ENCODE peak calls at places on chromosomes 16 and 17, in four cellular contexts. One of them, this sample, is unnamed.

GRCh38 chr16:31471241-31471874 is 594 bp upstream of the TGFB1I1 start:
- DNase-seq in cardiac muscle cell: peak; percentile 12
- DNase-seq in Peyer's patch: no peak
- DNase-seq in body of pancreas: no peak
- DNase-seq in this sample: no peak

GRCh38 chr16:46748775-46749705 is 896 bp upstream of the MYLK3 start:
- DNase-seq in cardiac muscle cell: no peak
- DNase-seq in Peyer's patch: no peak
- DNase-seq in body of pancreas: no peak
- DNase-seq in this sample: peak; percentile 51

GRCh38 chr17:70067104-70067503 is 7.9 kb upstream of the KCNJ16 start:
- DNase-seq in cardiac muscle cell: no peak
- DNase-seq in Peyer's patch: no peak
- DNase-seq in body of pancreas: no peak
- DNase-seq in this sample: no peak

GRCh38 chr16:47132310-47132709 is 11.4 kb downstream of the NETO2 start:
- DNase-seq in cardiac muscle cell: peak; percentile 32
- DNase-seq in Peyer's patch: no peak
- DNase-seq in body of pancreas: no peak
- DNase-seq in this sample: no peak

GRCh38 chr17:63881935-63882601 is at the start of gene GH2:
- DNase-seq in cardiac muscle cell: peak; percentile 62
- DNase-seq in Peyer's patch: no peak
- DNase-seq in body of pancreas: peak; percentile 62
- DNase-seq in this sample: peak; percentile 63

GRCh38 chr16:10828851-10829331 is 10.3 kb upstream of the TVP23A start:
- DNase-seq in cardiac muscle cell: peak; percentile 97
- DNase-seq in Peyer's patch: peak; percentile 81
- DNase-seq in body of pancreas: peak; percentile 96
- DNase-seq in this sample: peak; percentile 42

GRCh38 chr17:51801626-51802025 is 356.9 kb downstream of the CA10 start:
- DNase-seq in cardiac muscle cell: no peak
- DNase-seq in Peyer's patch: no peak
- DNase-seq in body of pancreas: no peak
- DNase-seq in this sample: no peak

GRCh38 chr17:45923511-45924268 is 29.3 kb downstream of the MAPT start:
- DNase-seq in cardiac muscle cell: peak; percentile 86
- DNase-seq in Peyer's patch: no peak
- DNase-seq in body of pancreas: no peak
- DNase-seq in this sample: no peak

GRCh38 chr16:14042706-14043105 is 28.4 kb upstream of the MRTFB start:
- DNase-seq in cardiac muscle cell: peak; percentile 12
- DNase-seq in Peyer's patch: no peak
- DNase-seq in body of pancreas: no peak
- DNase-seq in this sample: no peak

GRCh38 chr17:78976907-78977680 is 2.6 kb downstream of the LGALS3BP start:
- DNase-seq in cardiac muscle cell: no peak
- DNase-seq in Peyer's patch: no peak
- DNase-seq in body of pancreas: no peak
- DNase-seq in this sample: no peak

GRCh38 chr17:17269926-17270773 is 10.9 kb downstream of the COPS3 start:
- DNase-seq in cardiac muscle cell: no peak
- DNase-seq in Peyer's patch: no peak
- DNase-seq in body of pancreas: no peak
- DNase-seq in this sample: peak; percentile 12

GRCh38 chr16:35725949-35726348 is 2266.5 kb downstream of the TP53TG3F start:
- DNase-seq in cardiac muscle cell: no peak
- DNase-seq in Peyer's patch: no peak
- DNase-seq in body of pancreas: no peak
- DNase-seq in this sample: no peak

GRCh38 chr17:29388937-29389336 is 1.2 kb upstream of the TAOK1 start:
- DNase-seq in cardiac muscle cell: no peak
- DNase-seq in Peyer's patch: no peak
- DNase-seq in body of pancreas: no peak
- DNase-seq in this sample: no peak
- H3K4me3 ChIP-seq in cardiac muscle cell: no peak overlapping the region
- H3K4me3 ChIP-seq in Peyer's patch: no peak overlapping the region
- H3K4me3 ChIP-seq in body of pancreas: no peak overlapping the region
- H3K4me3 ChIP-seq in this sample: no peak overlapping the region

GRCh38 chr16:75109732-75110243 is 6.8 kb downstream of the LDHD start:
- DNase-seq in cardiac muscle cell: no peak
- DNase-seq in Peyer's patch: peak; percentile 81
- DNase-seq in body of pancreas: peak; percentile 34
- DNase-seq in this sample: no peak
- TF ChIP-seq CTCF in cardiac muscle cell: no peak
- TF ChIP-seq CTCF in Peyer's patch: peak; percentile 31
- TF ChIP-seq CTCF in body of pancreas: no peak
- TF ChIP-seq CTCF in this sample: no peak

GRCh38 chr16:9116141-9116540 is 24.7 kb downstream of the HAPSTR1 start:
- DNase-seq in cardiac muscle cell: no peak
- DNase-seq in Peyer's patch: no peak
- DNase-seq in body of pancreas: no peak
- DNase-seq in this sample: no peak
- H3K4me1 ChIP-seq in cardiac muscle cell: peaks cover 22% of the 10 kb centered on the region
- H3K4me1 ChIP-seq in Peyer's patch: no peaks in the 10 kb centered on the region
- H3K4me1 ChIP-seq in body of pancreas: peaks cover 40% of the 10 kb centered on the region
- H3K4me1 ChIP-seq in this sample: peaks cover 9% of the 10 kb centered on the region

DNA sequence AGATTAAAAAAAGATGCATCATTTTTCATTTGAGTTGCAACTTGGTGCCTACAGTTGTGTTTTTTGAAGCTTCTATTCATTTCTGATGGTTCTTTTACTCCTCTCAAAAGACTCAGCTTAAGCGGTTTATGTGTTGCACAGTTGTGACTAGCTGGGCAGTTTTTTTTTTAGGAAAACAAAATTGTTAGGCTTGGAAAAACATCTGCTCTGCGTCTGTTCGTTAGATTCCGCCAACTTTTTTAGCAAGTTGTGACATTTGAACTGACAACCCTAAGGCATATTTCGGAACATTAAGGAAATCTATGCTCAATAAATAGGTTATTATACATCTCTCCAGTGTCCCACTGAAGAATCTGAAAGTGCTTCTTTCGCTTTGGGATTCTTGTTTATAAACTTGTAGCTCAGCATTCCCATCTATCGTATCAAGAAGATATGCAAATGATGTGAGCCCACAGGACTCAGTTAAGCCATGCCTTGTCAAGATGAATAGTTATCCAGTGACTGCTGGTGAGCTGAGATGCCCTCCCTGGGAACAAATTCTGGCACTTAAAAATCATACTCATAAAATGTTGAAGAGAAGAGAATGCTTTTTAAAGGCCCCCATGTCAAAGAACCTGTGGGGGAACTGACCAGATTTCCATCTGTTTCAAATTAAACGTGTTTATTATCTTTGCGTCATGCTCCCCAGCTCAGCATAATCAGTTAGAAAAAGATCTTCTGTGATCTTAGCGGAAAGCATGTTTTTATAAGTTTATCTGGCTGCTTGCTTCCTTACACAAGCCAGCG is 109.0 kb upstream of the FAM20A start:
- DNase-seq in cardiac muscle cell: peak; percentile 61
- DNase-seq in Peyer's patch: no peak
- DNase-seq in body of pancreas: no peak
- DNase-seq in this sample: no peak
- H3K4me3 ChIP-seq in cardiac muscle cell: no peak overlapping the region
- H3K4me3 ChIP-seq in Peyer's patch: no peak overlapping the region
- H3K4me3 ChIP-seq in body of pancreas: no peak overlapping the region
- H3K4me3 ChIP-seq in this sample: no peak overlapping the region

GRCh38 chr16:84925092-84925772 is 86.1 kb downstream of the ZDHHC7 start:
- DNase-seq in cardiac muscle cell: peak; percentile 39
- DNase-seq in Peyer's patch: peak; percentile 76
- DNase-seq in body of pancreas: peak; percentile 76
- DNase-seq in this sample: peak; percentile 66

GRCh38 chr16:84924339-84925091 is 86.8 kb downstream of the ZDHHC7 start:
- DNase-seq in cardiac muscle cell: peak; percentile 43
- DNase-seq in Peyer's patch: peak; percentile 72
- DNase-seq in body of pancreas: no peak
- DNase-seq in this sample: no peak

GRCh38 chr16:84926462-84926861 is 84.9 kb downstream of the ZDHHC7 start:
- DNase-seq in cardiac muscle cell: no peak
- DNase-seq in Peyer's patch: no peak
- DNase-seq in body of pancreas: no peak
- DNase-seq in this sample: no peak

GRCh38 chr16:84927621-84928591 is 83.4 kb downstream of the ZDHHC7 start:
- DNase-seq in cardiac muscle cell: no peak
- DNase-seq in Peyer's patch: no peak
- DNase-seq in body of pancreas: no peak
- DNase-seq in this sample: no peak

GRCh38 chr16:84925773-84926372 is 85.5 kb downstream of the ZDHHC7 start:
- DNase-seq in cardiac muscle cell: no peak
- DNase-seq in Peyer's patch: no peak
- DNase-seq in body of pancreas: no peak
- DNase-seq in this sample: no peak
- TF ChIP-seq CTCF in cardiac muscle cell: no peak
- TF ChIP-seq CTCF in Peyer's patch: no peak
- TF ChIP-seq CTCF in body of pancreas: no peak
- TF ChIP-seq CTCF in this sample: no peak

DNA sequence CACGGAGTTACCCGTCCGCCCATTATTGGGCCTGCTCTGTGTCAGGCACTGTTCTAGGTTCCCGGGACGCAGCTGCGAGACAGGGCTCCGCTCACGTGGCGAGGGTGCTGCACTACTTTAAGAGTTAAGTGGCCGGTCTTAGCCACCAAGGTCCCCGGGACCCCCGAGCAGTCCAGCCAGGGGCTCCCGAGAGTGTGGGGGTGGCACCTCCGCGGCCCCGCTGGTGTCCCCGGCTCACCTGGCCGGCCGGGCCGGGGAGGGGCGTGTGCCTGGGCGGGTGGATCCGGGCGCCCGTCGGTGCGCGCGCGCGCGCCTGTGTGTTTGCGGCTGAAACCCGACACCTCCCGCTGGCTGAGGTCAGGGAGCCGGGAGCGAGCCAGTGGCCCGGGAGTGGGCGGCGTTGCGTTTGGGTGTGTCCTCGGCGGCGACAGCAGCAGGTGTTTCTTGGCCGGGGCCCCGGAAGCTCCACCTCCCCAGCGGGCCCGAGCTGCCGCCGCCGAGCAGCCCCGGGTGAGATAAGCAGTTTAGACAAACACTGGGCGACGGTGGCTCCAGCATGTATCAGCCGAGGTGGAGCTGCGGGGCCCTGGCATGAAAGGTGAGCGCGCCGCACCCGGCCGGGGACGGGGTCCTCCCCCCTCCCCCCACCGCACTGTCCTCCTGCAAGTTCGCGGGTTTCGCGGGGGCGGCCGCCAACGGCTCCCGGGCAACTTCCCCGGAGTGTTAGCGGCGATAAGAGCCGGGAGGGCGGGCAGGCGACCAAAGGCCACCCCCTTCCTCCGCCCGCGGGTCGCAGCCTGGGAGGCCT is at the start of gene GSE1:
- DNase-seq in cardiac muscle cell: peak; percentile 80
- DNase-seq in Peyer's patch: peak; percentile 99
- DNase-seq in body of pancreas: peak; percentile 99
- DNase-seq in this sample: peak; percentile 95
- H3K4me1 ChIP-seq in cardiac muscle cell: peaks cover 43% of the 10 kb centered on the region
- H3K4me1 ChIP-seq in Peyer's patch: peaks cover 62% of the 10 kb centered on the region
- H3K4me1 ChIP-seq in body of pancreas: peaks cover 77% of the 10 kb centered on the region
- H3K4me1 ChIP-seq in this sample: peaks cover 26% of the 10 kb centered on the region

GRCh38 chr17:82864721-82865240 is 25.0 kb upstream of the ZNF750 start:
- DNase-seq in cardiac muscle cell: no peak
- DNase-seq in Peyer's patch: no peak
- DNase-seq in body of pancreas: no peak
- DNase-seq in this sample: no peak

GRCh38 chr17:82865274-82865673 is 25.5 kb upstream of the ZNF750 start:
- DNase-seq in cardiac muscle cell: no peak
- DNase-seq in Peyer's patch: no peak
- DNase-seq in body of pancreas: no peak
- DNase-seq in this sample: no peak

GRCh38 chr17:82866521-82867214 is 26.8 kb upstream of the ZNF750 start:
- DNase-seq in cardiac muscle cell: peak; percentile 77
- DNase-seq in Peyer's patch: no peak
- DNase-seq in body of pancreas: no peak
- DNase-seq in this sample: peak; percentile 65

GRCh38 chr17:82867763-82868325 is 28.0 kb upstream of the ZNF750 start:
- DNase-seq in cardiac muscle cell: no peak
- DNase-seq in Peyer's patch: no peak
- DNase-seq in body of pancreas: no peak
- DNase-seq in this sample: no peak

GRCh38 chr17:82865996-82866395 is 26.2 kb upstream of the ZNF750 start:
- DNase-seq in cardiac muscle cell: no peak
- DNase-seq in Peyer's patch: no peak
- DNase-seq in body of pancreas: no peak
- DNase-seq in this sample: no peak
- H3K4me3 ChIP-seq in cardiac muscle cell: no peak overlapping the region
- H3K4me3 ChIP-seq in Peyer's patch: no peak overlapping the region
- H3K4me3 ChIP-seq in body of pancreas: no peak overlapping the region
- H3K4me3 ChIP-seq in this sample: no peak overlapping the region

DNA sequence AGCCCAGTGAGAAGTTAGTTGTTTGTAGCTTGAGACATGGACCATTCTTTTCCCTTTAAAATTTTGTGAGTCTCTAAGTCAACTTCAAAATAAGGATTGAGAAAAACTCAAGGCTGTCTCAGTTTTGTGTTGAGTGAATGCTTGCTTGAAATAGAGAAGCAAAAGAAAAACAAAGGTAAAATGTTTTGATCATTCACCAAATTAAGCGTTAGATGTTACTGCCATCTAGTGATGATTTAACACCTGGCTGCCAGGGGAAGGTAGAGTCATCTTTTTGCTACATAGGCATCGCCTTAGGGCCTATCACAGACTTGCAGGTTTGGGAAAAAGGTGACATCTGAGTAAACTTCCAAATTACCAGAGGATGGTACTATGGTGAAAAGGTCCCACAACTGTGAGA is 74.4 kb downstream of the PCTP start:
- DNase-seq in cardiac muscle cell: no peak
- DNase-seq in Peyer's patch: no peak
- DNase-seq in body of pancreas: no peak
- DNase-seq in this sample: no peak
- TF ChIP-seq CTCF in cardiac muscle cell: no peak
- TF ChIP-seq CTCF in Peyer's patch: no peak
- TF ChIP-seq CTCF in body of pancreas: no peak
- TF ChIP-seq CTCF in this sample: peak; percentile 46